ENCODE peak calls at places on chromosomes 5 and 9, in ten cellular contexts. One of them, this sample, is unnamed.

GRCh38 chr9:91852801-91853347 is 97.2 kb downstream of the ROR2 start:
- DNase-seq in activated CD4-positive, alpha-beta T cell treated with anti-CD3 and anti-CD28 coated beads for 4 hours: no peak
- DNase-seq in activated naive CD4-positive, alpha-beta T cell treated with anti-CD3 and anti-CD28 coated beads, Interleukin-2, amount 10 ng/mL, durations not matched to agents 7 days and 5 days: no peak
- DNase-seq in endothelial cell: no peak
- DNase-seq in stimulated activated CD4-positive, alpha-beta T cell treated with anti-CD3 and anti-CD28 coated beads, Interleukin-15, amount 100 ng/mL, for 24 hours: no peak
- DNase-seq in NCI-H1694 treated with DMSO at 0.1 percent for 48 hours: no peak
- DNase-seq in right cardiac atrium: peak; percentile 77
- DNase-seq in stimulated activated naive CD8-positive, alpha-beta T cell treated with anti-CD3 and anti-CD28 coated beads, Interleukin-15, amount 100 ng/mL, for 72 hours: no peak
- DNase-seq in DMS153: no peak
- DNase-seq in NCI-H510A: no peak
- DNase-seq in this sample: no peak

GRCh38 chr5:180294913-180295555 is 3.2 kb upstream of the MAPK9 start:
- DNase-seq in activated CD4-positive, alpha-beta T cell treated with anti-CD3 and anti-CD28 coated beads for 4 hours: no peak
- DNase-seq in activated naive CD4-positive, alpha-beta T cell treated with anti-CD3 and anti-CD28 coated beads, Interleukin-2, amount 10 ng/mL, durations not matched to agents 7 days and 5 days: no peak
- DNase-seq in endothelial cell: no peak
- DNase-seq in stimulated activated CD4-positive, alpha-beta T cell treated with anti-CD3 and anti-CD28 coated beads, Interleukin-15, amount 100 ng/mL, for 24 hours: no peak
- DNase-seq in NCI-H1694 treated with DMSO at 0.1 percent for 48 hours: no peak
- DNase-seq in right cardiac atrium: no peak
- DNase-seq in stimulated activated naive CD8-positive, alpha-beta T cell treated with anti-CD3 and anti-CD28 coated beads, Interleukin-15, amount 100 ng/mL, for 72 hours: no peak
- DNase-seq in DMS153: no peak
- DNase-seq in NCI-H510A: no peak
- DNase-seq in this sample: no peak

GRCh38 chr5:122439645-122440044 is 127.6 kb downstream of the SNCAIP start:
- DNase-seq in activated CD4-positive, alpha-beta T cell treated with anti-CD3 and anti-CD28 coated beads for 4 hours: no peak
- DNase-seq in activated naive CD4-positive, alpha-beta T cell treated with anti-CD3 and anti-CD28 coated beads, Interleukin-2, amount 10 ng/mL, durations not matched to agents 7 days and 5 days: no peak
- DNase-seq in endothelial cell: no peak
- DNase-seq in stimulated activated CD4-positive, alpha-beta T cell treated with anti-CD3 and anti-CD28 coated beads, Interleukin-15, amount 100 ng/mL, for 24 hours: no peak
- DNase-seq in NCI-H1694 treated with DMSO at 0.1 percent for 48 hours: no peak
- DNase-seq in right cardiac atrium: no peak
- DNase-seq in stimulated activated naive CD8-positive, alpha-beta T cell treated with anti-CD3 and anti-CD28 coated beads, Interleukin-15, amount 100 ng/mL, for 72 hours: no peak
- DNase-seq in DMS153: no peak
- DNase-seq in NCI-H510A: no peak
- DNase-seq in this sample: no peak

GRCh38 chr5:112014771-112015170 is 257.8 kb upstream of the NREP start:
- DNase-seq in activated CD4-positive, alpha-beta T cell treated with anti-CD3 and anti-CD28 coated beads for 4 hours: no peak
- DNase-seq in activated naive CD4-positive, alpha-beta T cell treated with anti-CD3 and anti-CD28 coated beads, Interleukin-2, amount 10 ng/mL, durations not matched to agents 7 days and 5 days: no peak
- DNase-seq in endothelial cell: no peak
- DNase-seq in stimulated activated CD4-positive, alpha-beta T cell treated with anti-CD3 and anti-CD28 coated beads, Interleukin-15, amount 100 ng/mL, for 24 hours: no peak
- DNase-seq in NCI-H1694 treated with DMSO at 0.1 percent for 48 hours: no peak
- DNase-seq in right cardiac atrium: no peak
- DNase-seq in stimulated activated naive CD8-positive, alpha-beta T cell treated with anti-CD3 and anti-CD28 coated beads, Interleukin-15, amount 100 ng/mL, for 72 hours: no peak
- DNase-seq in DMS153: no peak
- DNase-seq in NCI-H510A: no peak
- DNase-seq in this sample: no peak

GRCh38 chr9:92247981-92248380 is 45.5 kb downstream of the IARS1 start:
- DNase-seq in activated CD4-positive, alpha-beta T cell treated with anti-CD3 and anti-CD28 coated beads for 4 hours: no peak
- DNase-seq in activated naive CD4-positive, alpha-beta T cell treated with anti-CD3 and anti-CD28 coated beads, Interleukin-2, amount 10 ng/mL, durations not matched to agents 7 days and 5 days: no peak
- DNase-seq in endothelial cell: no peak
- DNase-seq in stimulated activated CD4-positive, alpha-beta T cell treated with anti-CD3 and anti-CD28 coated beads, Interleukin-15, amount 100 ng/mL, for 24 hours: no peak
- DNase-seq in NCI-H1694 treated with DMSO at 0.1 percent for 48 hours: no peak
- DNase-seq in right cardiac atrium: no peak
- DNase-seq in stimulated activated naive CD8-positive, alpha-beta T cell treated with anti-CD3 and anti-CD28 coated beads, Interleukin-15, amount 100 ng/mL, for 72 hours: no peak
- DNase-seq in DMS153: no peak
- DNase-seq in NCI-H510A: no peak
- DNase-seq in this sample: no peak

GRCh38 chr9:83019246-83019645 is 43.7 kb downstream of the RASEF start:
- DNase-seq in activated CD4-positive, alpha-beta T cell treated with anti-CD3 and anti-CD28 coated beads for 4 hours: no peak
- DNase-seq in activated naive CD4-positive, alpha-beta T cell treated with anti-CD3 and anti-CD28 coated beads, Interleukin-2, amount 10 ng/mL, durations not matched to agents 7 days and 5 days: no peak
- DNase-seq in endothelial cell: no peak
- DNase-seq in stimulated activated CD4-positive, alpha-beta T cell treated with anti-CD3 and anti-CD28 coated beads, Interleukin-15, amount 100 ng/mL, for 24 hours: no peak
- DNase-seq in NCI-H1694 treated with DMSO at 0.1 percent for 48 hours: no peak
- DNase-seq in right cardiac atrium: no peak
- DNase-seq in stimulated activated naive CD8-positive, alpha-beta T cell treated with anti-CD3 and anti-CD28 coated beads, Interleukin-15, amount 100 ng/mL, for 72 hours: no peak
- DNase-seq in DMS153: no peak
- DNase-seq in NCI-H510A: no peak
- DNase-seq in this sample: no peak

GRCh38 chr5:73007051-73007450 is 51.2 kb downstream of the FCHO2 start:
- DNase-seq in activated CD4-positive, alpha-beta T cell treated with anti-CD3 and anti-CD28 coated beads for 4 hours: no peak
- DNase-seq in activated naive CD4-positive, alpha-beta T cell treated with anti-CD3 and anti-CD28 coated beads, Interleukin-2, amount 10 ng/mL, durations not matched to agents 7 days and 5 days: no peak
- DNase-seq in endothelial cell: no peak
- DNase-seq in stimulated activated CD4-positive, alpha-beta T cell treated with anti-CD3 and anti-CD28 coated beads, Interleukin-15, amount 100 ng/mL, for 24 hours: no peak
- DNase-seq in NCI-H1694 treated with DMSO at 0.1 percent for 48 hours: no peak
- DNase-seq in right cardiac atrium: no peak
- DNase-seq in stimulated activated naive CD8-positive, alpha-beta T cell treated with anti-CD3 and anti-CD28 coated beads, Interleukin-15, amount 100 ng/mL, for 72 hours: no peak
- DNase-seq in DMS153: no peak
- DNase-seq in NCI-H510A: no peak
- DNase-seq in this sample: no peak

GRCh38 chr5:122076669-122077450 is 1.2 kb downstream of the LOX start:
- DNase-seq in activated CD4-positive, alpha-beta T cell treated with anti-CD3 and anti-CD28 coated beads for 4 hours: peak; percentile 9
- DNase-seq in activated naive CD4-positive, alpha-beta T cell treated with anti-CD3 and anti-CD28 coated beads, Interleukin-2, amount 10 ng/mL, durations not matched to agents 7 days and 5 days: peak; percentile 62
- DNase-seq in endothelial cell: peak; percentile 86
- DNase-seq in stimulated activated CD4-positive, alpha-beta T cell treated with anti-CD3 and anti-CD28 coated beads, Interleukin-15, amount 100 ng/mL, for 24 hours: peak; percentile 67
- DNase-seq in NCI-H1694 treated with DMSO at 0.1 percent for 48 hours: peak; percentile 17
- DNase-seq in right cardiac atrium: peak; percentile 92
- DNase-seq in stimulated activated naive CD8-positive, alpha-beta T cell treated with anti-CD3 and anti-CD28 coated beads, Interleukin-15, amount 100 ng/mL, for 72 hours: peak; percentile 53
- DNase-seq in DMS153: peak; percentile 14
- DNase-seq in NCI-H510A: peak; percentile 21
- DNase-seq in this sample: peak; percentile 9

GRCh38 chr5:57779383-57780223 is 297.0 kb upstream of the ACTBL2 start:
- DNase-seq in activated CD4-positive, alpha-beta T cell treated with anti-CD3 and anti-CD28 coated beads for 4 hours: no peak
- DNase-seq in activated naive CD4-positive, alpha-beta T cell treated with anti-CD3 and anti-CD28 coated beads, Interleukin-2, amount 10 ng/mL, durations not matched to agents 7 days and 5 days: peak; percentile 27
- DNase-seq in endothelial cell: peak; percentile 51
- DNase-seq in stimulated activated CD4-positive, alpha-beta T cell treated with anti-CD3 and anti-CD28 coated beads, Interleukin-15, amount 100 ng/mL, for 24 hours: peak; percentile 10
- DNase-seq in NCI-H1694 treated with DMSO at 0.1 percent for 48 hours: peak; percentile 57
- DNase-seq in right cardiac atrium: no peak
- DNase-seq in stimulated activated naive CD8-positive, alpha-beta T cell treated with anti-CD3 and anti-CD28 coated beads, Interleukin-15, amount 100 ng/mL, for 72 hours: peak; percentile 19
- DNase-seq in DMS153: peak; percentile 12
- DNase-seq in NCI-H510A: no peak
- DNase-seq in this sample: peak; percentile 50